ENCODE peak calls at places on chromosomes 4 and X, in six cellular contexts. One of them, this sample, is unnamed.

GRCh38 chr4:48093949-48094550 is 40.0 kb downstream of the TXK start:
- DNase-seq in neuronal stem cell: no peak
- DNase-seq in IMR-90: peak
- DNase-seq in mesenchymal stem cell: peak
- DNase-seq in H1: peak
- DNase-seq in trophoblast cell: no peak
- DNase-seq in this sample: no peak

GRCh38 chr4:182065255-182065654 is 177.9 kb upstream of the TENM3 start:
- DNase-seq in neuronal stem cell: no peak
- DNase-seq in IMR-90: no peak
- DNase-seq in mesenchymal stem cell: no peak
- DNase-seq in H1: no peak
- DNase-seq in trophoblast cell: no peak
- DNase-seq in this sample: no peak

GRCh38 chr4:124019749-124020549 is 623.4 kb downstream of the SPRY1 start:
- DNase-seq in neuronal stem cell: no peak
- DNase-seq in IMR-90: no peak
- DNase-seq in mesenchymal stem cell: peak
- DNase-seq in H1: no peak
- DNase-seq in trophoblast cell: no peak
- DNase-seq in this sample: no peak

GRCh38 chr4:8163436-8164193 is 5.0 kb upstream of the ABLIM2 start:
- DNase-seq in neuronal stem cell: no peak
- DNase-seq in IMR-90: no peak
- DNase-seq in mesenchymal stem cell: no peak
- DNase-seq in H1: no peak
- DNase-seq in trophoblast cell: no peak
- DNase-seq in this sample: no peak

GRCh38 chr4:107183155-107183774 is 147.2 kb upstream of the DKK2 start:
- DNase-seq in neuronal stem cell: peak
- DNase-seq in IMR-90: peak
- DNase-seq in mesenchymal stem cell: peak
- DNase-seq in H1: no peak
- DNase-seq in trophoblast cell: peak
- DNase-seq in this sample: no peak

GRCh38 chrX:21905209-21905735 is 35.2 kb upstream of the SMS start:
- DNase-seq in neuronal stem cell: peak
- DNase-seq in IMR-90: no peak
- DNase-seq in mesenchymal stem cell: no peak
- DNase-seq in H1: peak
- DNase-seq in trophoblast cell: no peak
- DNase-seq in this sample: peak

GRCh38 chr4:1706358-1706757 is 5.8 kb downstream of the SLBP start:
- DNase-seq in neuronal stem cell: no peak
- DNase-seq in IMR-90: no peak
- DNase-seq in mesenchymal stem cell: no peak
- DNase-seq in H1: no peak
- DNase-seq in trophoblast cell: no peak
- DNase-seq in this sample: no peak

GRCh38 chrX:47645530-47645929 is 4.8 kb downstream of the ELK1 start:
- DNase-seq in neuronal stem cell: no peak
- DNase-seq in IMR-90: no peak
- DNase-seq in mesenchymal stem cell: no peak
- DNase-seq in H1: no peak
- DNase-seq in trophoblast cell: peak
- DNase-seq in this sample: no peak

GRCh38 chr4:150130953-150131352 is 52.7 kb downstream of the DCLK2 start:
- DNase-seq in neuronal stem cell: no peak
- DNase-seq in IMR-90: peak
- DNase-seq in mesenchymal stem cell: no peak
- DNase-seq in H1: no peak
- DNase-seq in trophoblast cell: no peak
- DNase-seq in this sample: no peak

GRCh38 chr4:48909697-48910096 is 3.1 kb upstream of the OCIAD2 start:
- DNase-seq in neuronal stem cell: peak
- DNase-seq in IMR-90: peak
- DNase-seq in mesenchymal stem cell: peak
- DNase-seq in H1: peak
- DNase-seq in trophoblast cell: peak
- DNase-seq in this sample: peak

GRCh38 chr4:2924765-2925301 is 38.4 kb downstream of the NOP14 start:
- DNase-seq in neuronal stem cell: no peak
- DNase-seq in IMR-90: no peak
- DNase-seq in mesenchymal stem cell: no peak
- DNase-seq in H1: no peak
- DNase-seq in trophoblast cell: no peak
- DNase-seq in this sample: no peak

GRCh38 chr4:102734116-102734515 is 26.7 kb downstream of the MANBA start:
- DNase-seq in neuronal stem cell: no peak
- DNase-seq in IMR-90: no peak
- DNase-seq in mesenchymal stem cell: peak
- DNase-seq in H1: no peak
- DNase-seq in trophoblast cell: no peak
- DNase-seq in this sample: no peak

GRCh38 chrX:40893251-40893910 is 158.0 kb upstream of the MED14 start:
- DNase-seq in neuronal stem cell: no peak
- DNase-seq in IMR-90: peak
- DNase-seq in mesenchymal stem cell: no peak
- DNase-seq in H1: no peak
- DNase-seq in trophoblast cell: no peak
- DNase-seq in this sample: no peak

GRCh38 chrX:53223955-53224859 is 800 bp downstream of the KDM5C start:
- DNase-seq in neuronal stem cell: no peak
- DNase-seq in IMR-90: peak
- DNase-seq in mesenchymal stem cell: peak
- DNase-seq in H1: no peak
- DNase-seq in trophoblast cell: peak
- DNase-seq in this sample: no peak

GRCh38 chrX:21394792-21395191 is 20.6 kb downstream of the CNKSR2 start:
- DNase-seq in neuronal stem cell: no peak
- DNase-seq in IMR-90: no peak
- DNase-seq in mesenchymal stem cell: no peak
- DNase-seq in H1: no peak
- DNase-seq in trophoblast cell: no peak
- DNase-seq in this sample: no peak

GRCh38 chrX:103730746-103731508 is 20.2 kb downstream of the TMEM31 start:
- DNase-seq in neuronal stem cell: no peak
- DNase-seq in IMR-90: peak
- DNase-seq in mesenchymal stem cell: peak
- DNase-seq in H1: no peak
- DNase-seq in trophoblast cell: no peak
- DNase-seq in this sample: no peak

GRCh38 chr4:153267013-153267412 is 62.8 kb downstream of the TRIM2 start:
- DNase-seq in neuronal stem cell: no peak
- DNase-seq in IMR-90: peak
- DNase-seq in mesenchymal stem cell: peak
- DNase-seq in H1: no peak
- DNase-seq in trophoblast cell: no peak
- DNase-seq in this sample: no peak

GRCh38 chr4:37890501-37891220 is at the start of gene TBC1D1:
- DNase-seq in neuronal stem cell: peak
- DNase-seq in IMR-90: no peak
- DNase-seq in mesenchymal stem cell: peak
- DNase-seq in H1: no peak
- DNase-seq in trophoblast cell: peak
- DNase-seq in this sample: peak

GRCh38 chrX:121114691-121115090 is 67.3 kb downstream of the GLUD2 start:
- DNase-seq in neuronal stem cell: no peak
- DNase-seq in IMR-90: no peak
- DNase-seq in mesenchymal stem cell: no peak
- DNase-seq in H1: no peak
- DNase-seq in trophoblast cell: no peak
- DNase-seq in this sample: no peak

GRCh38 chr4:37157403-37158167 is 87.0 kb upstream of the NWD2 start:
- DNase-seq in neuronal stem cell: no peak
- DNase-seq in IMR-90: no peak
- DNase-seq in mesenchymal stem cell: no peak
- DNase-seq in H1: no peak
- DNase-seq in trophoblast cell: peak
- DNase-seq in this sample: no peak

GRCh38 chr4:2059726-2060577 is 825 bp downstream of the NAT8L start:
- DNase-seq in neuronal stem cell: no peak
- DNase-seq in IMR-90: no peak
- DNase-seq in mesenchymal stem cell: peak
- DNase-seq in H1: no peak
- DNase-seq in trophoblast cell: peak
- DNase-seq in this sample: no peak

GRCh38 chr4:67886281-67886680 is 2.5 kb upstream of the TMPRSS11D start:
- DNase-seq in neuronal stem cell: no peak
- DNase-seq in IMR-90: peak
- DNase-seq in mesenchymal stem cell: peak
- DNase-seq in H1: no peak
- DNase-seq in trophoblast cell: no peak
- DNase-seq in this sample: no peak

GRCh38 chr4:76459291-76459723 is 24.3 kb downstream of the SHROOM3 start:
- DNase-seq in neuronal stem cell: peak
- DNase-seq in IMR-90: peak
- DNase-seq in mesenchymal stem cell: peak
- DNase-seq in H1: peak
- DNase-seq in trophoblast cell: peak
- DNase-seq in this sample: peak

GRCh38 chr4:106208481-106209460 is 107.2 kb downstream of the TBCK start:
- DNase-seq in neuronal stem cell: no peak
- DNase-seq in IMR-90: no peak
- DNase-seq in mesenchymal stem cell: no peak
- DNase-seq in H1: no peak
- DNase-seq in trophoblast cell: no peak
- DNase-seq in this sample: peak

GRCh38 chrX:33336783-33337182 is 125.4 kb upstream of the DMD start:
- DNase-seq in neuronal stem cell: no peak
- DNase-seq in IMR-90: peak
- DNase-seq in mesenchymal stem cell: peak
- DNase-seq in H1: no peak
- DNase-seq in trophoblast cell: peak
- DNase-seq in this sample: peak

GRCh38 chr4:170386974-170387373 is 297.2 kb upstream of the AADAT start:
- DNase-seq in neuronal stem cell: no peak
- DNase-seq in IMR-90: peak
- DNase-seq in mesenchymal stem cell: no peak
- DNase-seq in H1: no peak
- DNase-seq in trophoblast cell: no peak
- DNase-seq in this sample: no peak

GRCh38 chrX:150405576-150405975 is 42.5 kb downstream of the MAMLD1 start:
- DNase-seq in neuronal stem cell: no peak
- DNase-seq in IMR-90: no peak
- DNase-seq in mesenchymal stem cell: no peak
- DNase-seq in H1: no peak
- DNase-seq in trophoblast cell: peak
- DNase-seq in this sample: no peak

GRCh38 chrX:72030431-72030830 is 101.3 kb downstream of the RTL5 start:
- DNase-seq in neuronal stem cell: no peak
- DNase-seq in IMR-90: no peak
- DNase-seq in mesenchymal stem cell: no peak
- DNase-seq in H1: no peak
- DNase-seq in trophoblast cell: peak
- DNase-seq in this sample: peak

GRCh38 chrX:134685662-134686061 is 27.4 kb upstream of the PLAC1 start:
- DNase-seq in neuronal stem cell: no peak
- DNase-seq in IMR-90: peak
- DNase-seq in mesenchymal stem cell: peak
- DNase-seq in H1: no peak
- DNase-seq in trophoblast cell: no peak
- DNase-seq in this sample: no peak

GRCh38 chr4:70703695-70704332 is 15.5 kb downstream of the UTP3 start:
- DNase-seq in neuronal stem cell: peak
- DNase-seq in IMR-90: peak
- DNase-seq in mesenchymal stem cell: peak
- DNase-seq in H1: no peak
- DNase-seq in trophoblast cell: peak
- DNase-seq in this sample: no peak
- H3K23ac ChIP-seq in neuronal stem cell: no peak
- H3K23ac ChIP-seq in IMR-90: peak
- H3K23ac ChIP-seq in mesenchymal stem cell: no peak
- H3K23ac ChIP-seq in H1: no peak
- H3K23ac ChIP-seq in trophoblast cell: no peak
- H3K23ac ChIP-seq in this sample: no peak

DNA sequence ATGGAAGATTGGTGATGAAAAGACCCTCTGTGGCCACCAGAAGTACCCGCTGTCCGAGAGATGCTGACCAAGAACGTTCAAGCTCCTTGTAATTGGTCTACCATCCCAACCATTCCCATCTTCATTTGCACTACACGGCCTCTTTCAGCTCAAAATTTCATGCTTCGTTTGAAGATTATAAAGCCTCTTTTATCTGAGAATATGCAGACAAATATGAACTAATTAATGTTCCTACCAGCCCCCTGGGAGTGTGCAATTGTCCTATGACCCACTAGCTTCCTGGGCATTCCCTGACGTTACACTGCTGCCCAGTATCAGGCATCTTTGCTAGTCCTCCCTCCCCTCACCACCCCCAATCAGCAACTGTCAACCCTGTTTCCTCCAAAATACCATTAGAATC is 583.8 kb downstream of the MID1IP1 start:
- DNase-seq in neuronal stem cell: no peak
- DNase-seq in IMR-90: no peak
- DNase-seq in mesenchymal stem cell: no peak
- DNase-seq in H1: no peak
- DNase-seq in trophoblast cell: no peak
- DNase-seq in this sample: no peak
- H3K4me2 ChIP-seq in neuronal stem cell: no peak
- H3K4me2 ChIP-seq in IMR-90: no peak
- H3K4me2 ChIP-seq in mesenchymal stem cell: no peak
- H3K4me2 ChIP-seq in H1: no peak
- H3K4me2 ChIP-seq in trophoblast cell: no peak
- H3K4me2 ChIP-seq in this sample: no peak

GRCh38 chr4:26806331-26806730 is 54.3 kb upstream of the STIM2 start:
- DNase-seq in neuronal stem cell: no peak
- DNase-seq in IMR-90: peak
- DNase-seq in mesenchymal stem cell: peak
- DNase-seq in H1: no peak
- DNase-seq in trophoblast cell: no peak
- DNase-seq in this sample: no peak

GRCh38 chr4:26807330-26807729 is 53.3 kb upstream of the STIM2 start:
- DNase-seq in neuronal stem cell: no peak
- DNase-seq in IMR-90: no peak
- DNase-seq in mesenchymal stem cell: no peak
- DNase-seq in H1: no peak
- DNase-seq in trophoblast cell: no peak
- DNase-seq in this sample: no peak

GRCh38 chr4:26813698-26814097 is 46.9 kb upstream of the STIM2 start:
- DNase-seq in neuronal stem cell: no peak
- DNase-seq in IMR-90: no peak
- DNase-seq in mesenchymal stem cell: no peak
- DNase-seq in H1: no peak
- DNase-seq in trophoblast cell: no peak
- DNase-seq in this sample: no peak

GRCh38 chr4:26812049-26812729 is 48.5 kb upstream of the STIM2 start:
- DNase-seq in neuronal stem cell: no peak
- DNase-seq in IMR-90: no peak
- DNase-seq in mesenchymal stem cell: no peak
- DNase-seq in H1: no peak
- DNase-seq in trophoblast cell: no peak
- DNase-seq in this sample: no peak

GRCh38 chr4:26809811-26810210 is 50.8 kb upstream of the STIM2 start:
- DNase-seq in neuronal stem cell: no peak
- DNase-seq in IMR-90: no peak
- DNase-seq in mesenchymal stem cell: no peak
- DNase-seq in H1: no peak
- DNase-seq in trophoblast cell: no peak
- DNase-seq in this sample: no peak
- H3K23ac ChIP-seq in neuronal stem cell: no peak
- H3K23ac ChIP-seq in IMR-90: no peak
- H3K23ac ChIP-seq in mesenchymal stem cell: no peak
- H3K23ac ChIP-seq in H1: no peak
- H3K23ac ChIP-seq in trophoblast cell: no peak
- H3K23ac ChIP-seq in this sample: no peak

GRCh38 chr4:109434007-109434792 is 585 bp downstream of the SEC24B start:
- DNase-seq in neuronal stem cell: peak
- DNase-seq in IMR-90: peak
- DNase-seq in mesenchymal stem cell: peak
- DNase-seq in H1: no peak
- DNase-seq in trophoblast cell: peak
- DNase-seq in this sample: peak
- H3K4me2 ChIP-seq in neuronal stem cell: peak
- H3K4me2 ChIP-seq in IMR-90: peak
- H3K4me2 ChIP-seq in mesenchymal stem cell: peak
- H3K4me2 ChIP-seq in H1: peak
- H3K4me2 ChIP-seq in trophoblast cell: peak
- H3K4me2 ChIP-seq in this sample: peak

This sample was measured in H9.